ENCODE peak calls at places on chromosomes 12 and 14, in four cellular contexts. B, D, V and O are unnamed samples.

GRCh38 chr14:85444685-85445084 is 85.3 kb upstream of the FLRT2 start:
- DNase-seq in B (no peak), D (no peak), V (no peak), O (no peak)

GRCh38 chr12:67268335-67268895 is 743 bp upstream of the CAND1 start:
- DNase-seq in B (peak; percentile 87), D (peak; percentile 73), V (peak; percentile 51), O (peak; percentile 86)

GRCh38 chr14:65230287-65230728 is 128.0 kb upstream of the MAX start:
- DNase-seq in B (no peak), D (no peak), V (no peak), O (no peak)

GRCh38 chr14:88851587-88851986 is 27.1 kb downstream of the TTC8 start:
- DNase-seq in B (no peak), D (no peak), V (no peak), O (no peak)

GRCh38 chr12:57837779-57838562 is 8.6 kb downstream of the CTDSP2 start:
- DNase-seq in B (no peak), D (no peak), V (no peak), O (no peak)

GRCh38 chr14:88831285-88831684 is 6.8 kb downstream of the TTC8 start:
- DNase-seq in B (no peak), D (no peak), V (no peak), O (no peak)

GRCh38 chr12:123532021-123532420 is 1.5 kb downstream of the RILPL1 start:
- DNase-seq in B (no peak), D (no peak), V (no peak), O (no peak)

GRCh38 chr12:28059678-28060077 is 87.1 kb upstream of the PTHLH start:
- DNase-seq in B (no peak), D (no peak), V (no peak), O (no peak)

GRCh38 chr14:103140316-103141109 is 17.3 kb downstream of the TNFAIP2 start:
- DNase-seq in B (no peak), D (no peak), V (no peak), O (no peak)

GRCh38 chr12:45789025-45789424 is 59.5 kb downstream of the ARID2 start:
- DNase-seq in B (no peak), D (no peak), V (no peak), O (no peak)

GRCh38 chr12:124646385-124647230 is 79.2 kb upstream of the NCOR2 start:
- DNase-seq in B (peak; percentile 84), D (peak; percentile 11), V (peak; percentile 37), O (no peak)